ENCODE peak calls at places on chromosomes 16 and 17, in four cellular contexts. L is K562, N is endothelial cell of umbilical vein, V is GM12878. S is an unnamed sample.

GRCh38 chr17:19387921-19388521 is 1.0 kb upstream of the MFAP4 start:
- DNase-seq in L (no peak), N (no peak), V (no peak), S (peak)

GRCh38 chr17:81867952-81868673 is 3.0 kb downstream of the ARHGDIA start:
- DNase-seq in L (peak), N (no peak), V (no peak), S (no peak)

GRCh38 chr17:47352848-47353247 is 29.1 kb downstream of the EFCAB13 start:
- DNase-seq in L (no peak), N (no peak), V (no peak), S (no peak)

GRCh38 chr17:43570518-43570928 is 24.4 kb upstream of the ETV4 start:
- DNase-seq in L (no peak), N (no peak), V (no peak), S (peak)

GRCh38 chr17:4607773-4608187 is 23.5 kb downstream of the SMTNL2 start:
- DNase-seq in L (no peak), N (peak), V (no peak), S (peak)

GRCh38 chr17:62653831-62654829 is 26.7 kb downstream of the MRC2 start:
- DNase-seq in L (peak), N (no peak), V (no peak), S (peak)

GRCh38 chr17:30824002-30824355 is 513 bp downstream of the CRLF3 start:
- DNase-seq in L (peak), N (no peak), V (no peak), S (no peak)

GRCh38 chr17:51491416-51491815 is 231.1 kb downstream of the UTP18 start:
- DNase-seq in L (no peak), N (no peak), V (no peak), S (no peak)

GRCh38 chr17:83173997-83174858 is 94.8 kb downstream of the METRNL start:
- DNase-seq in L (no peak), N (no peak), V (no peak), S (peak)

GRCh38 chr17:83137523-83137922 is 58.1 kb downstream of the METRNL start:
- DNase-seq in L (no peak), N (no peak), V (no peak), S (no peak)

GRCh38 chr17:5931611-5932010 is 138.6 kb upstream of the WSCD1 start:
- DNase-seq in L (no peak), N (no peak), V (no peak), S (no peak)

GRCh38 chr17:76072149-76072858 is at the start of gene SRP68:
- DNase-seq in L (peak), N (peak), V (peak), S (peak)

GRCh38 chr16:25691519-25692091 is at the start of gene HS3ST4:
- DNase-seq in L (no peak), N (no peak), V (no peak), S (no peak)

GRCh38 chr16:2954228-2954627 is 9.8 kb upstream of the KREMEN2 start:
- DNase-seq in L (no peak), N (no peak), V (no peak), S (no peak)

GRCh38 chr17:8420041-8420934 is 15.4 kb upstream of the NDEL1 start:
- DNase-seq in L (peak), N (peak), V (no peak), S (peak)

GRCh38 chr16:29736764-29737163 is 9.0 kb downstream of the C16orf54 start:
- DNase-seq in L (no peak), N (no peak), V (no peak), S (no peak)
- H3K4me2 ChIP-seq in L (no peak), N (no peak), V (no peak), S (no peak)

DNA sequence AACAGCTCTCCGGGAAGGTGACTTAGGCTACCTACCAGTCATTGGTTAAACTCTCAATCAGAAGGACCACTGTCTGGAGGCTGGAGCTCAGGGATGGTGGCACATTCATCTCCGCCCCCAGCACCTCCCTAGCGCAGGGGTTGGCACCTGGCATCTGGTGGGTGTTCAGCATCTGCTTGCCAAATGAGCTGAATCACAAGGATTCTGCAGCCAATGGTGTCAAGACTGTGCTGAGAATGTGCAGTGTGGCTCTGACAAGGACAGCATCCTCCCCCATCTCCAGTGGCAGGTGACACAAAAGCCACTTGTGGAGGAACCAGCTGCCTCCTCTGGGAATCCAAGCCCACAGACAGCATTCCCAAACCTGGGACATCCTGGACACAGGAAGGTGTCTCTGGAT is 35.2 kb downstream of the PLXDC1 start:
- DNase-seq in L (no peak), N (no peak), V (no peak), S (no peak)
- TF ChIP-seq FOS in L (no peak), N (no peak), V (no peak), S (no peak)

DNA sequence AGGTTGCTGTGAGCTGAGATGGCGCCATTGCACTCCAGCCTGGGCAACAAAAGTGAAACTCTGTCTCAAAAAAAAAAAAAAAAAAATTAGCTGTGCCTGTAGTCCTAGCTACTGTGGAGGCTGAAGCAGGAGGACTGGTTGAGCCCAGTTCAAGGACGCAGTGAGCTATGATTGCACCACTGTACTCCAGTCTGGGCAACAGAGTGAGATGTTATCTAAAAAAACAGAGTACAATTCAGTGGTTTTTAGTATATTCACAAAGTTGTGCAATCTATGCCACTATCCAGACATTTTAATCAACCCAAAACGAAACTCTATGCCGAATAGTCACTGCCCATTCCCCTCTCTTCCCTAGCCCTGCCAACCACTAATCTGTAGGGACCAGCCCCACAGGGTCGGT is 25.1 kb downstream of the C16orf54 start:
- DNase-seq in L (no peak), N (no peak), V (no peak), S (no peak)
- H3K4me2 ChIP-seq in L (no peak), N (no peak), V (no peak), S (no peak)

GRCh38 chr17:1590747-1591473 is 28.3 kb upstream of the PITPNA start:
- DNase-seq in L (no peak), N (no peak), V (no peak), S (no peak)

GRCh38 chr17:1588781-1589585 is 26.4 kb upstream of the PITPNA start:
- DNase-seq in L (no peak), N (no peak), V (no peak), S (no peak)

GRCh38 chr17:1592751-1593629 is 30.4 kb upstream of the PITPNA start:
- DNase-seq in L (no peak), N (peak), V (peak), S (no peak)

GRCh38 chr17:1591474-1592090 is 29.0 kb upstream of the PITPNA start:
- DNase-seq in L (no peak), N (no peak), V (no peak), S (no peak)

DNA sequence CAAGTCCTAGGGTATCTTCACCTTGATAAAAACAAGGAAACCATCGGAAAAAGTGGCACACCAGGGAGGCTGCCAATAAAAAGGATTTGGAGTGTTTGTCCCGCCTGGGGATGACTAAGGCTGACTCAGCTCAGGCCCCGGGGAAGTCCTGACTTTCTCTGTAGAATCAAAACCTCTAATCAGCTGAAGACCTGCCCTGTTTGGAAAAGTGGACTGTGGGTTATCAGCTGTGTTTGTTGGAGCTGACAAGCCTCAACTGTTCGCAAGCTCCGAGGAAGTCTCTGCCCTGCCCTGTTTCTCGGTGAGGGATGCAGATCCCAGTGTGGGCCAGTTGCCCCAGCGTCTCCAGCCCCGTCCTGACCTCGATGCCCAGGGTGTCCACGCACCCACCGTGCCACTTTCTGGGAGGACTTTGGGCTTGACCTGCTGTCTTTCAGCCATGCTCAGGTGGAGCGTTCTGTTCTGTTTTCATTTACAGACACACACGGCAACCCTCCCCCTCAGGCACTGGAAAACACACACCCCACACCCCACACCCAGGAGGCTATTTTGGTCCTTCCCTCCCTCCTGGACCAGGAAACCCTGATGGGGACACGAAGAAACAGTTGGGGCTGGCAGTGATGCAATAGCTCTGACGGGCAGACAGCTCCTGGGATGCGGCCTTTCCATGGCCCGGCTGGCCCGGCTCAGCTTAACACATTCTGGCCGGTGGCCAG is 27.6 kb upstream of the PITPNA start:
- DNase-seq in L (peak), N (peak), V (no peak), S (peak)
- TF ChIP-seq FOS in L (peak), N (peak), V (no peak), S (peak)

GRCh38 chr17:42131232-42131631 is 8.6 kb downstream of the HSPB9 start:
- DNase-seq in L (no peak), N (no peak), V (no peak), S (no peak)
- H3K4me2 ChIP-seq in L (no peak), N (peak), V (no peak), S (peak)

GRCh38 chr17:65155622-65156021 is 18.5 kb downstream of the RGS9 start:
- DNase-seq in L (no peak), N (no peak), V (no peak), S (no peak)

GRCh38 chr17:65156835-65157565 is 19.8 kb downstream of the RGS9 start:
- DNase-seq in L (no peak), N (no peak), V (no peak), S (no peak)

GRCh38 chr17:65158081-65158480 is 20.9 kb downstream of the RGS9 start:
- DNase-seq in L (no peak), N (no peak), V (no peak), S (no peak)

GRCh38 chr17:65156185-65156834 is 19.1 kb downstream of the RGS9 start:
- DNase-seq in L (no peak), N (no peak), V (no peak), S (no peak)

DNA sequence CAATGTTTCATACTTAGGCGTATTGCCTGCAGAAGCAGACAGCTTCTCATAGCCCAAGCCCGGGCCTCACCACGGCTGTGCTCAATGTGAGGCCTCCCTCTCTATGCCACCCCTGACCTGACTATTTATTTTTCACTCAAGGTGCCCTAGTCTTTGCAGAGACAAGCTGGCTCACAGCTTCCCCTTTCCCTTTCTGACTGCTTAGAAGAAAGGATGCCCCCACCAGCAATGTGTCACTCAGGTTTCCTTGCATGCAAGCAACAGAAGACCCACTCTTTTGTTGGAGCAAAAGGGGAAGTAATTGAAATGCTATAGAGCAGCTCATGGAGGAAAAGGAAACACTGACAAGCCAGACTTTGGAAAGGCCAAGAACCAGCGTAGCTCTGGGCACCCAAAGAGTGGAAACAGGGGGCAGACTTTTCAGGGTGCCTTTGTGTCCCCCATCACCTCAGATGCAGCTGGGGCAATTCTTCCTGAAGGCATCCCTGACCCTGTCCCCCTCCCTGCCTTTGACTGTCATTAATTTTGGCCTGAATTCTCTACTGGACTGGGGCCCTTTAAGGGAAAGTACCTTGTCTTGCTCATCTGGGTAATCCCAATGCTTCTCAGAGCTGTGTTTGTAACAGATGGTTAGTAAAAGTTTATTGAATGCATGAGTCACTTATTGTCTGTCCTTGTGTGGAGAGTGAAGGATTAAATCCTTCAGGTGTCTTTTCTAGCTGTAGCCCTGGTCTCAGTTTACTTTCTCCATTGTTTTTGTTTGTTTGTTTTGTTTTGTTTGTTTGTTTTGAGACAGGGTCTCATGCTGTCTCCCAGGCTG is 17.8 kb downstream of the RGS9 start:
- DNase-seq in L (no peak), N (peak), V (no peak), S (peak)
- TF ChIP-seq FOS in L (no peak), N (no peak), V (no peak), S (peak)

S was measured in IMR-90.